ENCODE peak calls at places on chromosomes 2 and 18, in five cellular contexts. P is breast epithelium, B is spleen, U is transverse colon, I is GM12878. G is an unnamed sample.
A peak's percentile ranks its signal among the peaks of the same experiment; 100 is the strongest.

GRCh38 chr2:36695746-36696415 is 626 bp upstream of the VIT start:
- DNase-seq in B (no peak), U (no peak), I (no peak), P (no peak), G (no peak)

GRCh38 chr2:9179572-9180201 is 26.9 kb upstream of the ASAP2 start:
- DNase-seq in I (no peak), P (no peak), U (peak; percentile 70), B (no peak), G (no peak)

GRCh38 chr18:41320090-41320489 is 634.9 kb upstream of the PIK3C3 start:
- DNase-seq in B (no peak), U (no peak), P (no peak), I (no peak), G (peak; percentile 15)

GRCh38 chr2:121287146-121287798 is 2.3 kb upstream of the TFCP2L1 start:
- DNase-seq in B (no peak), P (peak; percentile 10), I (no peak), U (no peak), G (no peak)

GRCh38 chr2:1101982-1102381 is 151.3 kb downstream of the SNTG2 start:
- DNase-seq in P (no peak), B (no peak), I (no peak), U (no peak), G (no peak)

GRCh38 chr2:193816008-193816407 is 1621.3 kb upstream of the TMEFF2 start:
- DNase-seq in I (no peak), P (no peak), U (no peak), B (no peak), G (no peak)

GRCh38 chr2:190533968-190534309 is 583 bp downstream of the NEMP2 start:
- DNase-seq in U (no peak), P (no peak), B (peak; percentile 86), I (no peak), G (no peak)

GRCh38 chr2:112884869-112885502 is 26.0 kb upstream of the IL37 start:
- DNase-seq in P (no peak), I (peak; percentile 39), B (peak; percentile 87), U (peak; percentile 76), G (no peak)

GRCh38 chr2:120930236-120930635 is 194.6 kb downstream of the GLI2 start:
- DNase-seq in U (no peak), I (no peak), B (no peak), P (no peak), G (no peak)

GRCh38 chr2:10242998-10243925 is 59.4 kb upstream of the HPCAL1 start:
- DNase-seq in U (no peak), B (peak; percentile 61), I (no peak), P (no peak), G (no peak)

GRCh38 chr2:31688282-31688681 is 107.5 kb upstream of the SRD5A2 start:
- DNase-seq in U (no peak), I (no peak), B (no peak), P (no peak), G (no peak)

GRCh38 chr2:143157001-143157798 is 28.0 kb downstream of the ARHGAP15 start:
- DNase-seq in I (no peak), B (no peak), P (no peak), U (no peak), G (no peak)

GRCh38 chr2:143158098-143158497 is 28.9 kb downstream of the ARHGAP15 start:
- DNase-seq in I (no peak), P (no peak), B (no peak), U (no peak), G (no peak)

GRCh38 chr2:143161982-143162837 is 33.0 kb downstream of the ARHGAP15 start:
- DNase-seq in B (peak; percentile 76), U (peak; percentile 33), P (peak; percentile 21), I (no peak), G (peak; percentile 29)

GRCh38 chr2:143160732-143161707 is 31.8 kb downstream of the ARHGAP15 start:
- DNase-seq in P (no peak), B (no peak), U (no peak), I (no peak), G (no peak)

DNA sequence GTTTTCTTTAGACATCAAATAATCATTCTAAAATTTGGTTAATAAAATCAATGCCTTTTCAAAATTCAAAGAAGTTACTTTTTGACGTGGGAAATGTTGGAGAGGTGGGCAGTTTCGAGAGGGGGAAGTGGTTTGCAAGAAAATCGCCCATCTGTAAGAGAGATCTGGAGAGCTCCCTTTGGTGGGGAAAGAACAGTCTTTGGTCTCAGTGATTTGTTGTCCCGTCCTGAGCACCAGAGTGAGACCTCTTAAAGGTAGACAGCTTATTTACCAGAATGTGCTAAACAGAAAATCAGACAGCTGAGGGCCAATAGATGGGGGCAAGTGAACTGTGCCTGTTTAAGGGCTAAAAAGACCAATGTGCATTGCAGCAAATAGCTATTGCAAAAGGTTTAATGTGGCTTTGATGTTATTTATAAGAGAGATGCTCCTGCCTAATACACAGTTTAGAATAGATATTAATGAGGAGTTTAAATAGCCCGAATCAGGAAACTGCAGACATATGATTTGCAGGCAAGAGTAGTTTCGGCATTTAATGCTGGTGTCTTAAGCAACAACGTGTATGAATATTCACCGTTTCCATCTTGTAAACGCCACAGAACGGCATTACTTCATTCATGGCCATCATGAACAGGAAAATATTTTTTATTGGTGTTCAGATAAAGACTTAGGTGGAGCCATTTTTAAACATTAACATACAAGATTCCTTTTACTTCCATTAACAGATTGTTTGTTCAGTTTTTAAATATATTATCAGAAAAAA is 29.5 kb downstream of the ARHGAP15 start:
- DNase-seq in B (no peak), I (no peak), P (no peak), U (no peak), G (no peak)
- H3K4me3 ChIP-seq in B (peak overlapping the region; percentile 46), I (no peak overlapping the region), P (no peak overlapping the region), U (no peak overlapping the region), G (no peak overlapping the region)

DNA sequence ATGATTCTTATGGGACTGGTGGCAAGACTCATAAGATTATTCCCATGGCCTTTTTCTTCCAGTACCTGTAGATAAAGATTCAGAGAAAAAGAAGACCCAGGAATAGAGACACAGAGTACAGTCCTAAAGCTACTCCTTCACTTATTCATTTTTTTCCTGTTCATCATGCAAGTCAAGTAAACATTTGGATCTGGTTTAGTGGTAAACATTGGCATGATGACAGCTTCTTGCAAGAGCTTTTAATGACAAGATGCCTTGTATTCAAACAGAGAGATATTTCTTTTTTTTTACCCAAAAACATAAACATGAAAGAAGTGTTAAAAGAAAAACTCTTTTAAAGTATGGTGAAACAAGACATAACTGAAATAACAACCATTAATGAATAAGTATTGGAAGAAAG is 20.2 kb downstream of the CXCR2 start:
- DNase-seq in B (no peak), P (no peak), U (no peak), I (no peak), G (no peak)
- TF ChIP-seq POLR2AphosphoS5 in B (no peak), P (no peak), U (no peak), I (no peak), G (no peak)

GRCh38 chr18:36031903-36032302 is 35.5 kb downstream of the RPRD1A start:
- DNase-seq in B (no peak), I (no peak), P (no peak), U (no peak), G (no peak)
- H3K4me3 ChIP-seq in B (no peak overlapping the region), I (no peak overlapping the region), P (no peak overlapping the region), U (no peak overlapping the region), G (no peak overlapping the region)

DNA sequence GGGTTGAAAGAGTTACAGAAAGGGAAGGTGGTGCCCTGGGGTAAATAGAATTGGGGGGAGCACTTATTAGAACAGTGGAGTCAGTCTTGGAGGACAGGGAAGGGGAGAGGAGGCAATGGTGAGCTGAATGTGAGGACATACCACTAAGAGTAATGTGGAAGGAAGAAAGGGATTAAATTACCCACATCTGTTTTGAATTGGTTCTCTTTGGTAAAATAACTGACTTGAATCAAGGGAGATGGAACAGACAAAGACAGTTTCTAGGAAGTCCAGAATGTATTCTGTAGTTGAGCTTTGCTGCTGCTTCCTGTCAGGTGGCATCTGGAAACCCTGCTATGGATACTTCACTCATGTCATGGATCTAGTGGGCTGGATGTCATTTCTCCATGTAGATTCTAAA is 6.7 kb downstream of the SETBP1 start:
- DNase-seq in U (no peak), I (no peak), P (no peak), B (no peak), G (no peak)
- TF ChIP-seq POLR2AphosphoS5 in U (no peak), I (no peak), P (no peak), B (no peak), G (no peak)

GRCh38 chr2:219689676-219690628 is 62.5 kb downstream of the SLC4A3 start:
- DNase-seq in U (peak; percentile 29), B (no peak), I (peak; percentile 23), P (no peak), G (peak; percentile 44)

GRCh38 chr2:219691551-219691950 is 64.1 kb downstream of the SLC4A3 start:
- DNase-seq in I (no peak), U (no peak), B (no peak), P (no peak), G (no peak)

GRCh38 chr2:219687266-219687665 is 59.8 kb downstream of the SLC4A3 start:
- DNase-seq in P (no peak), I (no peak), B (no peak), U (no peak), G (no peak)

GRCh38 chr2:219687882-219688559 is 60.6 kb downstream of the SLC4A3 start:
- DNase-seq in P (no peak), U (no peak), I (no peak), B (no peak), G (no peak)

GRCh38 chr2:219688560-219689445 is 61.4 kb downstream of the SLC4A3 start:
- DNase-seq in I (no peak), P (peak; percentile 37), B (no peak), U (no peak), G (no peak)
- H3K4me3 ChIP-seq in I (no peak overlapping the region), P (no peak overlapping the region), B (no peak overlapping the region), U (no peak overlapping the region), G (no peak overlapping the region)

DNA sequence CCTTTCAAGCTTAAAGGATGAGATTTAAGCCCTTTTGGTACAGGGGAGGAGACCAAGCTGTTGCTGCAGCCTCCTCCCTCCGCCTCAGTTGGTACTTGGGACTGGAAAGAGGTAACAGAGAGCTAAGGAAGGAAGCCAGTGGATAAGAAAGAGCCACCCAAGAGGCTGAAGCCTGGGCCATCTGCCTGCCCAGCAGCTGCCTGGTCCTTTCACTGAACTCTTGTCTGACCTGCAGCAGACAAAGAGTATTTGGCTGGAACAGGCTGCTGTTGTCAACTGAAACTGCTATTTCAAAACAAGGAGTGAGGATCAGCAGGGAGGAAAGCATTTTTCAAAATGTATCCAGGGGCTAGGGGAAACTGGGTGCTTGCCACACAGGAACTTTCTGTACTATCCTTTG is 30.3 kb downstream of the TNS1 start:
- DNase-seq in I (no peak), B (peak; percentile 25), U (no peak), P (no peak), G (no peak)
- TF ChIP-seq POLR2AphosphoS5 in I (no peak), B (no peak), U (no peak), P (no peak), G (peak; percentile 43)

DNA sequence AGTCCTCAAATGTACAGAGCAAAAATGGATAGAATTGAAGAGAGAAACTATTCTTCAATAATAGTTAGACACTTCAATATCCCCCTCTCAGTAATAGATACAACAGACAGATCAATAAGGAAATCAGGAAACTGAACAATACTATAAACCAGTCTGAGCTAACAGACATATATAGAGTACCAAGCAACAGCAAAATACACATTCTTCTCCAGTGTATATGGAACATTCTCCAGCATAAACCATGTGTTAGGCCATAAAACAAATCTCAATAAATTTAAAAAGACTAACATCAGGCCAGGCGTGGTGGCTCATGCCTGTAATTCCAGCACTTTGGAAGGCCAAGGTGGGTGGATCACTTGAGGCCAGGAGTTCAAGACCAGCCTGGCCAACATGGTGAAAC is 43.7 kb upstream of the AMMECR1L start:
- DNase-seq in U (no peak), I (no peak), B (no peak), P (no peak), G (no peak)
- H3K4me3 ChIP-seq in U (no peak overlapping the region), I (no peak overlapping the region), B (no peak overlapping the region), P (no peak overlapping the region), G (no peak overlapping the region)

G was measured in prostate gland.